ENCODE peak calls at places on chromosomes 5 and 9, in eight cellular contexts. K is GDM1, Z is lung, Q is RWPE1, A is astrocyte of the hippocampus, Y is transverse colon, B is GM23248, F is cardiac muscle cell. S is an unnamed sample.

GRCh38 chr9:113796651-113797426 is 79.3 kb upstream of the ZNF618 start:
- DNase-seq in A (no peak), Z (no peak), F (no peak), K (no peak), B (no peak), Y (no peak), Q (no peak), S (no peak)

GRCh38 chr5:107875834-107876233 is 205.1 kb upstream of the EFNA5 start:
- DNase-seq in F (no peak), Y (no peak), A (peak; percentile 81), B (peak; percentile 86), Q (peak; percentile 20), K (no peak), Z (no peak), S (no peak)

GRCh38 chr5:137619191-137619870 is 116.6 kb downstream of the KLHL3 start:
- DNase-seq in Z (peak; percentile 71), B (peak; percentile 95), F (no peak), A (peak; percentile 95), Y (no peak), K (no peak), Q (peak; percentile 60), S (no peak)

GRCh38 chr5:14628346-14628745 is 36.2 kb upstream of the OTULIN start:
- DNase-seq in Q (peak; percentile 48), Y (no peak), A (peak; percentile 80), F (peak; percentile 80), K (peak; percentile 13), Z (no peak), B (peak; percentile 65), S (no peak)

GRCh38 chr5:173734716-173735115 is 118.3 kb upstream of the BOD1 start:
- DNase-seq in Y (no peak), B (no peak), K (no peak), A (no peak), F (no peak), Q (no peak), Z (no peak), S (no peak)

GRCh38 chr5:163951069-163951468 is 445.6 kb downstream of the MAT2B start:
- DNase-seq in Z (no peak), A (no peak), B (no peak), F (no peak), K (no peak), Q (no peak), Y (no peak), S (no peak)

GRCh38 chr5:180130291-180130869 is 58.8 kb upstream of the RNF130 start:
- DNase-seq in B (no peak), F (no peak), A (no peak), Q (no peak), K (no peak), Y (no peak), Z (no peak), S (no peak)

GRCh38 chr9:76394023-76394895 is at the start of gene RFK:
- DNase-seq in Z (peak; percentile 89), F (peak; percentile 94), A (peak; percentile 99), K (peak; percentile 90), B (peak; percentile 97), Q (peak; percentile 91), Y (peak; percentile 96), S (no peak)

S was measured in NCI-H187 treated with DMSO at 0.1 percent for 48 hours.